ENCODE peak calls at places on chromosomes 2 and 18, in seven cellular contexts. Z is hippocampal formation, M is COLO829, D is heart right ventricle, F is MG63, U is NCI-H774, P is T47D. I is an unnamed sample.

GRCh38 chr2:118089015-118089800 is 937 bp downstream of the INSIG2 start:
- DNase-seq in M (no peak), P (no peak), F (peak), U (no peak), D (no peak), Z (no peak), I (peak)

GRCh38 chr2:54271236-54271635 is 15.2 kb upstream of the TSPYL6 start:
- DNase-seq in D (no peak), Z (no peak), P (no peak), F (no peak), U (no peak), M (no peak), I (peak)

GRCh38 chr18:42174909-42175308 is 219.9 kb downstream of the PIK3C3 start:
- DNase-seq in D (no peak), M (peak), F (no peak), U (no peak), P (peak), Z (no peak), I (no peak)

GRCh38 chr2:191247381-191248057 is 2.3 kb downstream of the MYO1B start:
- DNase-seq in F (peak), U (no peak), Z (no peak), P (no peak), M (peak), D (no peak), I (peak)

GRCh38 chr2:113712941-113713340 is 43.5 kb downstream of the SLC35F5 start:
- DNase-seq in F (no peak), P (no peak), Z (no peak), D (no peak), U (no peak), M (no peak), I (no peak)

GRCh38 chr2:237922641-237923361 is 44.0 kb upstream of the UBE2F start:
- DNase-seq in F (peak), D (no peak), U (no peak), Z (no peak), P (no peak), M (no peak), I (no peak)

GRCh38 chr18:36762074-36762473 is 66.7 kb downstream of the TPGS2 start:
- DNase-seq in P (no peak), M (no peak), D (no peak), Z (no peak), U (no peak), F (no peak), I (no peak)

GRCh38 chr2:239392072-239392357 is 8.8 kb downstream of the HDAC4 start:
- DNase-seq in D (no peak), Z (no peak), U (no peak), P (no peak), F (no peak), M (no peak), I (no peak)

GRCh38 chr18:74378179-74378682 is 62.6 kb downstream of the C18orf63 start:
- DNase-seq in M (no peak), U (no peak), D (no peak), Z (no peak), F (peak), P (no peak), I (peak)

GRCh38 chr2:218513676-218514075 is 54.5 kb downstream of the USP37 start:
- DNase-seq in M (no peak), D (no peak), P (no peak), Z (no peak), F (no peak), U (no peak), I (no peak)

GRCh38 chr2:222714361-222715256 is 43.2 kb downstream of the MOGAT1 start:
- DNase-seq in M (no peak), D (no peak), Z (no peak), P (no peak), F (no peak), U (no peak), I (no peak)

GRCh38 chr2:62236499-62236898 is 40.6 kb downstream of the B3GNT2 start:
- DNase-seq in U (no peak), M (no peak), D (no peak), F (no peak), Z (no peak), P (no peak), I (no peak)

GRCh38 chr2:237494066-237494465 is 7.0 kb downstream of the MLPH start:
- DNase-seq in Z (no peak), F (no peak), P (no peak), M (no peak), U (no peak), D (no peak), I (no peak)

GRCh38 chr2:181258761-181259160 is 198.4 kb upstream of the ITGA4 start:
- DNase-seq in U (no peak), F (no peak), P (no peak), Z (no peak), D (no peak), M (peak), I (peak)

GRCh38 chr2:184178229-184178628 is 420.1 kb upstream of the ZNF804A start:
- DNase-seq in P (no peak), D (no peak), Z (no peak), F (no peak), U (no peak), M (no peak), I (no peak)

GRCh38 chr2:118061135-118061955 is 26.9 kb upstream of the INSIG2 start:
- DNase-seq in U (no peak), F (peak), Z (no peak), M (peak), D (no peak), P (peak), I (peak)

GRCh38 chr2:172345951-172346555 is 81.3 kb upstream of the ITGA6 start:
- DNase-seq in P (no peak), U (no peak), Z (no peak), D (no peak), M (no peak), F (peak), I (no peak)

GRCh38 chr18:35490894-35491688 is 6.7 kb downstream of the INO80C start:
- DNase-seq in M (no peak), Z (no peak), U (no peak), D (no peak), P (no peak), F (peak), I (no peak)

GRCh38 chr2:121210691-121211090 is 74.3 kb downstream of the TFCP2L1 start:
- DNase-seq in D (peak), F (peak), P (peak), U (no peak), M (no peak), Z (no peak), I (no peak)

GRCh38 chr2:118668431-118669424 is 178.7 kb downstream of the EN1 start:
- DNase-seq in U (no peak), D (no peak), P (no peak), Z (no peak), F (peak), M (peak), I (peak)

GRCh38 chr18:21900594-21901352 is 160.2 kb downstream of the MIB1 start:
- DNase-seq in M (no peak), P (no peak), F (no peak), U (no peak), D (no peak), Z (no peak), I (no peak)

GRCh38 chr2:64220285-64220684 is 76.1 kb upstream of the PELI1 start:
- DNase-seq in D (no peak), M (no peak), Z (no peak), P (no peak), F (no peak), U (no peak), I (no peak)

GRCh38 chr2:168316073-168316440 is 68.7 kb upstream of the STK39 start:
- DNase-seq in Z (no peak), P (no peak), M (no peak), U (no peak), F (peak), D (no peak), I (no peak)

GRCh38 chr2:196963961-196964360 is 37.5 kb upstream of the PGAP1 start:
- DNase-seq in U (no peak), M (no peak), D (no peak), F (no peak), Z (no peak), P (no peak), I (no peak)

GRCh38 chr2:121103969-121104368 is 181.0 kb downstream of the TFCP2L1 start:
- DNase-seq in M (no peak), U (no peak), Z (no peak), F (no peak), D (no peak), P (no peak), I (no peak)

GRCh38 chr2:44178950-44179349 is 10.3 kb downstream of the PPM1B start:
- DNase-seq in D (no peak), Z (no peak), U (no peak), M (no peak), P (no peak), F (no peak), I (peak)

GRCh38 chr2:189685540-189686229 is 11.2 kb downstream of the ANKAR start:
- DNase-seq in F (peak), M (peak), P (no peak), Z (no peak), U (no peak), D (no peak), I (peak)

GRCh38 chr2:119472749-119473148 is 41.1 kb downstream of the TMEM37 start:
- DNase-seq in F (no peak), U (no peak), Z (no peak), D (no peak), P (no peak), M (no peak), I (no peak)

GRCh38 chr18:68181956-68182355 is 533.0 kb downstream of the TMX3 start:
- DNase-seq in P (no peak), Z (no peak), F (no peak), U (no peak), M (no peak), D (no peak), I (no peak)

GRCh38 chr2:227160164-227160563 is 3.8 kb downstream of the COL4A4 start:
- DNase-seq in P (no peak), M (no peak), F (no peak), Z (no peak), U (no peak), D (no peak), I (no peak)

GRCh38 chr2:5740073-5740472 is 47.9 kb downstream of the SOX11 start:
- DNase-seq in D (no peak), F (no peak), P (no peak), Z (no peak), U (no peak), M (no peak), I (no peak)

I was measured in SK-MEL-5.